ENCODE peak calls at places on chromosomes 6 and 20, in five cellular contexts. One of them, this sample, is unnamed.

GRCh38 chr20:22584922-22585785 is 782 bp upstream of the FOXA2 start:
- DNase-seq in dorsolateral prefrontal cortex: no peak
- DNase-seq in cardiac muscle cell: no peak
- DNase-seq in spleen: no peak
- DNase-seq in brain microvascular endothelial cell: no peak
- DNase-seq in this sample: no peak

GRCh38 chr6:21305827-21306469 is 287.6 kb upstream of the SOX4 start:
- DNase-seq in dorsolateral prefrontal cortex: no peak
- DNase-seq in cardiac muscle cell: peak; percentile 84
- DNase-seq in spleen: no peak
- DNase-seq in brain microvascular endothelial cell: no peak
- DNase-seq in this sample: no peak

GRCh38 chr6:16514249-16514648 is 247.0 kb downstream of the ATXN1 start:
- DNase-seq in dorsolateral prefrontal cortex: no peak
- DNase-seq in cardiac muscle cell: peak; percentile 85
- DNase-seq in spleen: no peak
- DNase-seq in brain microvascular endothelial cell: peak; percentile 91
- DNase-seq in this sample: peak; percentile 60

GRCh38 chr20:31617432-31618104 is 12.5 kb downstream of the ID1 start:
- DNase-seq in dorsolateral prefrontal cortex: no peak
- DNase-seq in cardiac muscle cell: no peak
- DNase-seq in spleen: no peak
- DNase-seq in brain microvascular endothelial cell: no peak
- DNase-seq in this sample: peak; percentile 43

GRCh38 chr6:110618591-110619267 is 142.3 kb upstream of the SLC22A16 start:
- DNase-seq in dorsolateral prefrontal cortex: no peak
- DNase-seq in cardiac muscle cell: no peak
- DNase-seq in spleen: no peak
- DNase-seq in brain microvascular endothelial cell: no peak
- DNase-seq in this sample: peak; percentile 21

GRCh38 chr6:21200056-21200870 is 393.3 kb upstream of the SOX4 start:
- DNase-seq in dorsolateral prefrontal cortex: no peak
- DNase-seq in cardiac muscle cell: peak; percentile 12
- DNase-seq in spleen: no peak
- DNase-seq in brain microvascular endothelial cell: no peak
- DNase-seq in this sample: peak; percentile 43

GRCh38 chr6:22657341-22657985 is 88.1 kb downstream of the HDGFL1 start:
- DNase-seq in dorsolateral prefrontal cortex: no peak
- DNase-seq in cardiac muscle cell: peak; percentile 21
- DNase-seq in spleen: no peak
- DNase-seq in brain microvascular endothelial cell: no peak
- DNase-seq in this sample: peak; percentile 46

GRCh38 chr6:72622094-72622540 is 253 bp downstream of the KCNQ5 start:
- DNase-seq in dorsolateral prefrontal cortex: peak; percentile 32
- DNase-seq in cardiac muscle cell: peak; percentile 51
- DNase-seq in spleen: peak; percentile 92
- DNase-seq in brain microvascular endothelial cell: no peak
- DNase-seq in this sample: peak; percentile 86

GRCh38 chr6:37125779-37126553 is 44.0 kb upstream of the PIM1 start:
- DNase-seq in dorsolateral prefrontal cortex: no peak
- DNase-seq in cardiac muscle cell: peak; percentile 81
- DNase-seq in spleen: no peak
- DNase-seq in brain microvascular endothelial cell: no peak
- DNase-seq in this sample: no peak

DNA sequence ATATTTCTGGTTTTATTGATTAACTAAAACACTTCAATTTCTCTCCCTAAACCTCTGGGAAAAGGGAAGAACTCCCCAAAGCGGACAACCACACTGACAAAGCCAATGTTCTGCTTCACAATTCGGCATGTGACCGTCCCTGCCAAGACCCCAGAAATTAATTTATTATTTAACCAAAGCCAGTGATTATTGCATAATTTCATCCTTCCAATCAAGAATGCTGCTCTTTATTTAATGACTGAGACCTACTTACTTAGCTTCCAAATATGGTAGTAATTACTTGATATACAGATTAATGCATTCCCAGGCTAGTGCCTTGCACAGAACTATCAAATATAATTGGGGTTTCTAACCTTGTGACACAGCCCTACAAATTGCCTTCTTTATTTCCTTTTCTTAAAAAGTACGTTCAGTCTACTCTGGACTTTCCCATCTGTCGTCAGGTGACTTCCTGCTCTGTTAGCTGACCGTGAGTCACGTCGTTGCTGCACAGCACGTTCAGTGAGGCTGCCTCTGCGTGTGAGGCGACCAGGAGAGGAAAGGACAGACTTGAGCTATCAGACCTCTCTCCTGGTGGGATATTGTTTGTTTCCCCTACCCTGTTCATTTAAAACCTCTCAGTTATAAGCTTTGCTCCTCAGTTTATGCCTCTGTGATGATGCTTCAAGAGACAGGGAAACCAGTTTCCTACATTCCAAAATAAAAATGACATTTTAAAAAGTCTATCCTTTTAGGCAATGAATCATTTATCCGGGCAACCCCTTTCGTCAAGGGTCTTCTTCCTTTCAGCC is 55.7 kb upstream of the TNFAIP3 start:
- DNase-seq in dorsolateral prefrontal cortex: no peak
- DNase-seq in cardiac muscle cell: peak; percentile 84
- DNase-seq in spleen: peak; percentile 93
- DNase-seq in brain microvascular endothelial cell: peak; percentile 88
- DNase-seq in this sample: peak; percentile 94
- H3K4me3 ChIP-seq in dorsolateral prefrontal cortex: no peak overlapping the region
- H3K4me3 ChIP-seq in cardiac muscle cell: no peak overlapping the region
- H3K4me3 ChIP-seq in spleen: peak overlapping the region; percentile 50
- H3K4me3 ChIP-seq in brain microvascular endothelial cell: no peak overlapping the region
- H3K4me3 ChIP-seq in this sample: peak overlapping the region; percentile 28

DNA sequence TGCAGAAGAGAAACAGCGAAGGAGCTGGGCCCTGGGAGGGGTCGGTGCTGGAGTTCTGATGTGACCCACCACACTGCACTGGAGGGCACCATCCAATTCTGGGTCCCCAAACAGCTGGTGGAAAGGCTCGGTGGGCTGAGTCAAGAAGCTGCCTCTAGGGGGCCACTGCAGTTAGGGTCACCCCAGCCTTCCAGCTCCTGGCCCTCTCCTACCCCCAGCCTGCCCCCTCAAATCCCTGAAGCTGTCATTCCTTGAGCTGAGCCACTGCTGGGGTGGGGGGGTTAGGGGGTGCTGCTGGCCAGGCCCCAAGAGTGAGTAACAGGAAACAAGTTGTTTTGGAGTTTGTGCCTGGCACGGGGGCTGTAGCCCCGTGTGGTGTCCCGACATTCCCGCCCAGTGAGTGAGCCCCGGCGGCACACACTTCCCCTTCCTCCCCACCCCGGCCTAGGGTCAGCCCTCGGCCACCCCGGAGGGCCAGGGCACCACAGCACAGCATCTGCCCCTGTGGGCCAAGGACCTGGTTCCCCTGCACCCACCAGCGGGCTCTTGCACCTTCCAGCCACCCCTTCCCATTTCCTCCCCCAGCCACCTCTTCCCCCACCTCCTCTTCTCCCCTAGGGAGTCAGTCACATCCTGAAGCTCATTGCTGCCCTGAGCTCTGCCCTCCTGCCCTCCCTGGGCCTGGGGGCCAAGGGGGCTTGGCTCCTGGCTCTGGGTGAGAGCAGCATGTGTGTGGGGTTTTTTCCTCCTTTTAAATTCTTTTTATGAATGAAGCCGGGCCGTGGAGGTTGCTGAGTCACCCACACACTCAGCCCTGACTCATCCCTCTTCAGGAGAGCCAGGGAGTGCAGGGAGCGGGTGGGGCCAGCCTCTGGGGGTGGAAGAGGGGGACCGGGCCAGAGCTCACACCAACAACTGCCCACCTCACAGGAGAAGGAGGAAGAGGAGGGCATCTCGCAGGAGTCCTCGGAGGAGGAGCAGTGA is 4.6 kb downstream of the SMIM29 start:
- DNase-seq in dorsolateral prefrontal cortex: no peak
- DNase-seq in cardiac muscle cell: peak; percentile 88
- DNase-seq in spleen: peak; percentile 81
- DNase-seq in brain microvascular endothelial cell: peak; percentile 93
- DNase-seq in this sample: no peak
- TF ChIP-seq CTCF in dorsolateral prefrontal cortex: peak; percentile 31
- TF ChIP-seq CTCF in cardiac muscle cell: peak; percentile 51
- TF ChIP-seq CTCF in spleen: peak; percentile 34
- TF ChIP-seq CTCF in brain microvascular endothelial cell: peak; percentile 72
- TF ChIP-seq CTCF in this sample: peak; percentile 27

DNA sequence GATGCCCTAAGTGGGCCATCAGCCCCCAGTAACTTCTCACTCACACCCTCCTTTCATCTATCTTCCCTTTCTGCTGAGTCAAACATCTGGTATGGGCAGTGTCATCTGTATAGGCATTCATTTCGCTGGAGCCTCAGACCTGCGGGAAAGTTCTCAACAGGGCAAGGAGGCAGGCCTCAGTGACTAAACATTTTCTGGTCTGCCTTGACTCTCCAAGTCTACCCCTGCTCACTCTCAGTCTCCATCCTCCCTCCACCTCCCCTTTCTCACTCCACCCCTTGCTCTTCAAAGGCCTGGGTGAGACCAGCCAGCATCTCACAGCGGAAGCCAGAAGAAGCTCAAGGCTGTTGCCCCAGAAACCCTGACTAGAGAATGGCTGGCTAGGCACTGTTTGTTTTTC is 105.0 kb upstream of the BEND6 start:
- DNase-seq in dorsolateral prefrontal cortex: no peak
- DNase-seq in cardiac muscle cell: peak; percentile 17
- DNase-seq in spleen: no peak
- DNase-seq in brain microvascular endothelial cell: peak; percentile 67
- DNase-seq in this sample: peak; percentile 77
- H3K4me3 ChIP-seq in dorsolateral prefrontal cortex: peak overlapping the region; percentile 74
- H3K4me3 ChIP-seq in cardiac muscle cell: no peak overlapping the region
- H3K4me3 ChIP-seq in spleen: peak overlapping the region; percentile 71
- H3K4me3 ChIP-seq in brain microvascular endothelial cell: peak overlapping the region; percentile 69
- H3K4me3 ChIP-seq in this sample: peak overlapping the region; percentile 90

DNA sequence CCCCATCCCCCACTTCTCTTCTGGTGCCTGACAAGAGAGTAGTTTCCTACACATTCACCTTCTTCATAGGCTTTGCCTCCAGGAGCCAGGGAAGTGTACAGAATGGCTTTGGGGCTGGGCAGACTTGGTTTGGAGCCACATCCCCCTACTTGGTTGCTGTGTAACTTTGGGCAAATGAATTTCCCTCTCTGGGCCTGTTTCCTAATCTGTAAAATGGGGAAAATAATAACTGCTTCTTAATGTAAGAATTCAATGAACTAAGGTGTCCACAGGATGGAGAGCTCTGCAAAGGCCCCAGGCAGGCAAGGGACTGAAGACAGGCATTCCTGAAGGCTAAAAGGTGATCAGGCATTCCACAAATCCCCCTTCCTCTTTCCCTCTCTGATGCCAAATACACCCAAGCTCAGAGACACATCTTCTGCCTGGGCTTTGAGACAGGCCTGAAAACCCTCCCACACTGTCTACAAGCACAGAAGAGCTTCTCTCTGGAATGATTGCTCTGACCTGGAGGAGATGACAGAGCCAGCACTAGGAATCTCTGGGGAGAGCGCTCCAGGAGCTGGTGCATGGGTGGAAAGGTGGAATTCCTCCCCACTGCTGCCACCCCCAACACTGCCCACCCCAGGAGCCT is 6.9 kb upstream of the C20orf203 start:
- DNase-seq in dorsolateral prefrontal cortex: no peak
- DNase-seq in cardiac muscle cell: no peak
- DNase-seq in spleen: no peak
- DNase-seq in brain microvascular endothelial cell: no peak
- DNase-seq in this sample: no peak
- TF ChIP-seq CTCF in dorsolateral prefrontal cortex: no peak
- TF ChIP-seq CTCF in cardiac muscle cell: no peak
- TF ChIP-seq CTCF in spleen: no peak
- TF ChIP-seq CTCF in brain microvascular endothelial cell: no peak
- TF ChIP-seq CTCF in this sample: no peak

GRCh38 chr20:8749101-8749500 is 319.8 kb upstream of the PLCB4 start:
- DNase-seq in dorsolateral prefrontal cortex: no peak
- DNase-seq in cardiac muscle cell: peak; percentile 53
- DNase-seq in spleen: no peak
- DNase-seq in brain microvascular endothelial cell: no peak
- DNase-seq in this sample: no peak
- H3K4me3 ChIP-seq in dorsolateral prefrontal cortex: no peak overlapping the region
- H3K4me3 ChIP-seq in cardiac muscle cell: no peak overlapping the region
- H3K4me3 ChIP-seq in spleen: no peak overlapping the region
- H3K4me3 ChIP-seq in brain microvascular endothelial cell: no peak overlapping the region
- H3K4me3 ChIP-seq in this sample: no peak overlapping the region

GRCh38 chr6:5871296-5871695 is 135.4 kb downstream of the NRN1 start:
- DNase-seq in dorsolateral prefrontal cortex: no peak
- DNase-seq in cardiac muscle cell: no peak
- DNase-seq in spleen: no peak
- DNase-seq in brain microvascular endothelial cell: no peak
- DNase-seq in this sample: peak; percentile 65

GRCh38 chr6:5878792-5879191 is 127.9 kb downstream of the NRN1 start:
- DNase-seq in dorsolateral prefrontal cortex: no peak
- DNase-seq in cardiac muscle cell: no peak
- DNase-seq in spleen: no peak
- DNase-seq in brain microvascular endothelial cell: no peak
- DNase-seq in this sample: peak; percentile 43

DNA sequence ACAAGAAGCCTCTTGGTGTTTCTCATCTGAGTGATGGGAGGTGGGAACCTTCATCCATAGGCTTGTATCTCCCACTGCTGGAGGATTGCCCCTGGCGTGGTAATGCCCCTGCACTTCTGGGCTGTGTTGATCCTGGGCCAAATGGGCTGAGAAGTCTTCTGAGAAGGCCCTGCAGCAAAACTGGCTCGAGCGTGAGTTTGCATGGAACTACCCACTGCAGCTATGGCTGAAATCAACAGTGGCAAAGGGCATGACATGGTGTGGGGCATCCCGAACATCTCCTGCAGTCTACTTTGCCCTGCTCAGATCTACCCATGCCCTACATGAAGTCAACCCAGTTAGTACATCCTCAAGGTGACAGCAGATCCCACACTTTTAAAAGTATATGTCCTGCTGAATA is 130.6 kb downstream of the NRN1 start:
- DNase-seq in dorsolateral prefrontal cortex: no peak
- DNase-seq in cardiac muscle cell: no peak
- DNase-seq in spleen: no peak
- DNase-seq in brain microvascular endothelial cell: no peak
- DNase-seq in this sample: no peak
- TF ChIP-seq CTCF in dorsolateral prefrontal cortex: no peak
- TF ChIP-seq CTCF in cardiac muscle cell: no peak
- TF ChIP-seq CTCF in spleen: no peak
- TF ChIP-seq CTCF in brain microvascular endothelial cell: no peak
- TF ChIP-seq CTCF in this sample: no peak

DNA sequence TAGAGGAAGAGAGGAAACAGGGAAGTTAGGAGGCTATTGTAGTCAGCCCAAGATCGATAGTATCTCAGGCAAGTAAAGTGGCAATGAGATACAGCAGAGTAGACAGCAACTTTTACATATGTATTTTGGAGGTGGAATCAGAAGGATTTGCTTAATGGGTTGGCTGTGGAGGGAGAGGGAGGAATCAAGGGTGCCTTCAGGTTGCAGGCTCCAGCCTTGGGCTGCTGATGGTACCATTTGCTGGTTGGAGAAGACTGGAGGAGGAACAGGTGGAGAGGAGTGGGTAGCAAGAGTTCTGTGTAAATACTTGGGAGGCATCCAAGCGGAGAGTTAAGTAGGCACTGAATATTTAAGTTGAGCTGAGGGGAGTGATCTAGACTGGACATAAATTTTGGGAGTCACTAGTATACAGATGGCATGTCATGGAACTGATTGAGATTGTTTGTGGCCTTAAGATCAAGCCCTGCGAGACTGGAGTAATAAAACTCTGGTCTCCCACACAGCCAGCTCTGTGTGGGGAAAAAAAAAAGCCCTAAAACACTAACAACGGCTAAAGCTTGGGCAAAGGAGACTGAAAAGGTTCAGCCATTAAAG is 5.3 kb downstream of the BICRAL start:
- DNase-seq in dorsolateral prefrontal cortex: no peak
- DNase-seq in cardiac muscle cell: no peak
- DNase-seq in spleen: no peak
- DNase-seq in brain microvascular endothelial cell: no peak
- DNase-seq in this sample: no peak
- H3K4me3 ChIP-seq in dorsolateral prefrontal cortex: peak overlapping the region; percentile 98
- H3K4me3 ChIP-seq in cardiac muscle cell: no peak overlapping the region
- H3K4me3 ChIP-seq in spleen: peak overlapping the region; percentile 17
- H3K4me3 ChIP-seq in brain microvascular endothelial cell: no peak overlapping the region
- H3K4me3 ChIP-seq in this sample: no peak overlapping the region

This sample was measured in GM12865.